ENCODE peak calls at places on chromosomes 1 and 21, in ten cellular contexts. P, R, T, Y, E, N, O, I, W and Z are unnamed samples.

GRCh38 chr1:86741947-86742572 is 37.7 kb downstream of the SH3GLB1 start:
- DNase-seq in Y (peak), N (peak), W (no peak), I (peak), P (no peak), T (peak), R (peak), E (peak), O (peak), Z (peak)

GRCh38 chr1:118900643-118901440 is 87.3 kb downstream of the TBX15 start:
- DNase-seq in W (no peak), N (no peak), P (no peak), Y (no peak), E (no peak), I (no peak), R (no peak), T (no peak), O (no peak), Z (no peak)

GRCh38 chr1:54273092-54273836 is 73.3 kb downstream of the MRPL37 start:
- DNase-seq in Y (peak), N (no peak), P (peak), E (no peak), I (peak), R (no peak), W (no peak), O (peak), T (peak), Z (peak)

GRCh38 chr1:232764458-232765231 is 40.6 kb upstream of the MAP10 start:
- DNase-seq in I (no peak), E (no peak), P (no peak), Y (no peak), T (no peak), R (no peak), N (no peak), W (no peak), O (no peak), Z (no peak)

GRCh38 chr1:23615423-23615822 is 56.1 kb upstream of the ID3 start:
- DNase-seq in O (no peak), Y (no peak), P (no peak), T (no peak), N (no peak), E (no peak), W (no peak), R (no peak), I (no peak), Z (no peak)

GRCh38 chr1:236301080-236301957 is 19.6 kb upstream of the ERO1B start:
- DNase-seq in N (no peak), Y (no peak), P (no peak), E (no peak), R (no peak), W (no peak), T (no peak), O (no peak), I (peak), Z (no peak)

GRCh38 chr1:230056098-230056497 is 10.9 kb upstream of the GALNT2 start:
- DNase-seq in N (no peak), O (no peak), Y (no peak), T (no peak), I (no peak), R (no peak), E (no peak), P (no peak), W (no peak), Z (no peak)

GRCh38 chr1:89358287-89358893 is 5.5 kb upstream of the GBP6 start:
- DNase-seq in Y (peak), W (peak), O (peak), P (peak), T (peak), R (peak), I (peak), N (peak), E (peak), Z (peak)

GRCh38 chr1:215277537-215277936 is 195.0 kb downstream of the KCNK2 start:
- DNase-seq in N (no peak), I (no peak), T (peak), Y (peak), O (no peak), W (no peak), R (no peak), E (no peak), P (no peak), Z (peak)

GRCh38 chr1:237851209-237851845 is 39.4 kb downstream of the ZP4 start:
- DNase-seq in P (no peak), O (peak), E (no peak), Y (peak), R (peak), I (peak), N (no peak), W (no peak), T (peak), Z (peak)

GRCh38 chr21:16199539-16199938 is 469.8 kb downstream of the USP25 start:
- DNase-seq in N (no peak), R (no peak), W (no peak), P (no peak), E (no peak), Y (no peak), I (no peak), O (no peak), T (no peak), Z (no peak)